ENCODE peak calls at places on chromosomes 16 and 17, in seven cellular contexts. N is neural crest cell; T is fibroblast of gingiva; P is iris pigment epithelial cell; R is ovary; L is brain microvascular endothelial cell; B is CD8-positive, alpha-beta T cell. A is an unnamed sample.

GRCh38 chr17:31752570-31752969 is 106.5 kb downstream of the COPRS start:
- DNase-seq in N (no peak), T (no peak), P (no peak), R (no peak), L (no peak), B (no peak), A (no peak)

GRCh38 chr17:48908853-48909394 is 717 bp downstream of the UBE2Z start:
- DNase-seq in N (peak; percentile 86), T (peak; percentile 84), P (peak; percentile 86), R (peak; percentile 87), L (peak; percentile 82), B (peak; percentile 87), A (peak; percentile 77)

GRCh38 chr17:6279659-6280058 is 155.3 kb downstream of the AIPL1 start:
- DNase-seq in N (no peak), T (no peak), P (no peak), R (no peak), L (no peak), B (no peak), A (no peak)

GRCh38 chr16:4272114-4272954 is 489 bp downstream of the TFAP4 start:
- DNase-seq in N (peak; percentile 36), T (peak; percentile 29), P (peak; percentile 36), R (no peak), L (no peak), B (no peak), A (no peak)

GRCh38 chr17:33183487-33184026 is 109.5 kb downstream of the ASIC2 start:
- DNase-seq in N (no peak), T (no peak), P (no peak), R (no peak), L (no peak), B (no peak), A (no peak)

GRCh38 chr17:82235775-82236141 is 6.9 kb downstream of the SLC16A3 start:
- DNase-seq in N (no peak), T (no peak), P (no peak), R (peak; percentile 71), L (no peak), B (no peak), A (no peak)

GRCh38 chr16:1929105-1929504 is 10.9 kb upstream of the HS3ST6 start:
- DNase-seq in N (no peak), T (no peak), P (no peak), R (peak; percentile 53), L (no peak), B (no peak), A (no peak)

GRCh38 chr16:71524566-71525553 is 1.4 kb upstream of the CHST4 start:
- DNase-seq in N (no peak), T (no peak), P (no peak), R (no peak), L (no peak), B (no peak), A (no peak)

GRCh38 chr16:75105306-75106061 is 11.1 kb downstream of the LDHD start:
- DNase-seq in N (no peak), T (peak; percentile 66), P (peak; percentile 36), R (no peak), L (no peak), B (no peak), A (no peak)

GRCh38 chr16:87303431-87303930 is 13.7 kb downstream of the C16orf95 start:
- DNase-seq in N (no peak), T (no peak), P (peak; percentile 43), R (no peak), L (peak; percentile 31), B (no peak), A (no peak)

GRCh38 chr17:5381542-5381941 is 37.9 kb downstream of the NUP88 start:
- DNase-seq in N (no peak), T (no peak), P (peak; percentile 58), R (no peak), L (no peak), B (no peak), A (peak; percentile 22)

GRCh38 chr17:77208856-77209255 is 68.1 kb downstream of the SEC14L1 start:
- DNase-seq in N (no peak), T (no peak), P (peak; percentile 18), R (no peak), L (no peak), B (no peak), A (no peak)

GRCh38 chr16:24728011-24728410 is 1.4 kb upstream of the TNRC6A start:
- DNase-seq in N (no peak), T (no peak), P (no peak), R (peak; percentile 32), L (no peak), B (no peak), A (no peak)

GRCh38 chr17:2776589-2777241 is 19.5 kb upstream of the RAP1GAP2 start:
- DNase-seq in N (peak; percentile 37), T (no peak), P (no peak), R (no peak), L (no peak), B (no peak), A (no peak)

GRCh38 chr16:83898463-83899271 is at the start of gene MLYCD:
- DNase-seq in N (peak; percentile 66), T (peak; percentile 72), P (peak; percentile 71), R (peak; percentile 92), L (peak; percentile 26), B (peak; percentile 65), A (peak; percentile 11)

GRCh38 chr16:7545251-7545650 is 212.6 kb downstream of the RBFOX1 start:
- DNase-seq in N (no peak), T (no peak), P (no peak), R (no peak), L (no peak), B (no peak), A (no peak)

GRCh38 chr16:89448656-89449055 is 41.7 kb downstream of the ANKRD11 start:
- DNase-seq in N (no peak), T (no peak), P (no peak), R (no peak), L (no peak), B (no peak), A (no peak)

GRCh38 chr17:80124351-80124981 is 22.5 kb downstream of the EIF4A3 start:
- DNase-seq in N (peak; percentile 40), T (no peak), P (peak; percentile 33), R (no peak), L (no peak), B (no peak), A (no peak)

GRCh38 chr16:67451061-67451703 is 20.3 kb downstream of the HSD11B2 start:
- DNase-seq in N (no peak), T (no peak), P (no peak), R (no peak), L (no peak), B (no peak), A (no peak)

GRCh38 chr17:56708220-56708567 is 114.7 kb downstream of the NOG start:
- DNase-seq in N (no peak), T (no peak), P (peak; percentile 20), R (no peak), L (no peak), B (no peak), A (no peak)

GRCh38 chr17:79038545-79039135 is 14.7 kb downstream of the C1QTNF1 start:
- DNase-seq in N (no peak), T (peak; percentile 96), P (peak; percentile 93), R (no peak), L (peak; percentile 67), B (no peak), A (peak; percentile 80)

GRCh38 chr16:80923356-80923755 is 83.3 kb downstream of the CMC2 start:
- DNase-seq in N (no peak), T (no peak), P (no peak), R (no peak), L (no peak), B (no peak), A (no peak)